ENCODE peak calls at places on chromosomes 3 and 15, in five cellular contexts. One of them, this sample, is unnamed.

GRCh38 chr15:61841461-61841860 is 218.8 kb downstream of the VPS13C start:
- DNase-seq in lung: no peak
- DNase-seq in cardiac muscle cell: no peak
- DNase-seq in uterus: no peak
- DNase-seq in astrocyte of the spinal cord: no peak
- DNase-seq in this sample: no peak

GRCh38 chr3:157294444-157294843 is 134.5 kb upstream of the CCNL1 start:
- DNase-seq in lung: no peak
- DNase-seq in cardiac muscle cell: peak; percentile 29
- DNase-seq in uterus: no peak
- DNase-seq in astrocyte of the spinal cord: no peak
- DNase-seq in this sample: no peak

GRCh38 chr3:15033103-15033502 is 32.0 kb downstream of the MRPS25 start:
- DNase-seq in lung: no peak
- DNase-seq in cardiac muscle cell: no peak
- DNase-seq in uterus: no peak
- DNase-seq in astrocyte of the spinal cord: no peak
- DNase-seq in this sample: no peak

GRCh38 chr3:72144773-72145505 is 360.0 kb upstream of the PROK2 start:
- DNase-seq in lung: no peak
- DNase-seq in cardiac muscle cell: no peak
- DNase-seq in uterus: no peak
- DNase-seq in astrocyte of the spinal cord: no peak
- DNase-seq in this sample: no peak

GRCh38 chr15:75640483-75641175 is 605 bp upstream of the IMP3 start:
- DNase-seq in lung: no peak
- DNase-seq in cardiac muscle cell: peak; percentile 69
- DNase-seq in uterus: no peak
- DNase-seq in astrocyte of the spinal cord: peak; percentile 72
- DNase-seq in this sample: no peak

GRCh38 chr3:121997372-121997771 is 24.7 kb downstream of the ILDR1 start:
- DNase-seq in lung: no peak
- DNase-seq in cardiac muscle cell: no peak
- DNase-seq in uterus: no peak
- DNase-seq in astrocyte of the spinal cord: no peak
- DNase-seq in this sample: no peak

GRCh38 chr15:80199366-80199765 is 46.6 kb downstream of the FAH start:
- DNase-seq in lung: no peak
- DNase-seq in cardiac muscle cell: no peak
- DNase-seq in uterus: no peak
- DNase-seq in astrocyte of the spinal cord: no peak
- DNase-seq in this sample: no peak

GRCh38 chr3:184177767-184178306 is 3.2 kb downstream of the AP2M1 start:
- DNase-seq in lung: no peak
- DNase-seq in cardiac muscle cell: no peak
- DNase-seq in uterus: no peak
- DNase-seq in astrocyte of the spinal cord: no peak
- DNase-seq in this sample: no peak

GRCh38 chr15:88613074-88613944 is 7.8 kb upstream of the AEN start:
- DNase-seq in lung: no peak
- DNase-seq in cardiac muscle cell: peak; percentile 45
- DNase-seq in uterus: no peak
- DNase-seq in astrocyte of the spinal cord: no peak
- DNase-seq in this sample: no peak

GRCh38 chr15:68319997-68320396 is 42.5 kb downstream of the FEM1B start:
- DNase-seq in lung: no peak
- DNase-seq in cardiac muscle cell: no peak
- DNase-seq in uterus: no peak
- DNase-seq in astrocyte of the spinal cord: no peak
- DNase-seq in this sample: no peak

GRCh38 chr15:100849021-100849831 is 30.4 kb upstream of the ALDH1A3 start:
- DNase-seq in lung: peak; percentile 62
- DNase-seq in cardiac muscle cell: peak; percentile 44
- DNase-seq in uterus: peak; percentile 55
- DNase-seq in astrocyte of the spinal cord: peak; percentile 40
- DNase-seq in this sample: no peak

GRCh38 chr15:94324835-94325767 is 93.7 kb downstream of the MCTP2 start:
- DNase-seq in lung: no peak
- DNase-seq in cardiac muscle cell: no peak
- DNase-seq in uterus: no peak
- DNase-seq in astrocyte of the spinal cord: no peak
- DNase-seq in this sample: no peak

GRCh38 chr15:52651868-52652267 is 27.3 kb downstream of the ATOSA start:
- DNase-seq in lung: peak; percentile 48
- DNase-seq in cardiac muscle cell: peak; percentile 95
- DNase-seq in uterus: peak; percentile 72
- DNase-seq in astrocyte of the spinal cord: peak; percentile 93
- DNase-seq in this sample: peak; percentile 65

GRCh38 chr3:113242091-113242581 is 30.8 kb downstream of the BOC start:
- DNase-seq in lung: no peak
- DNase-seq in cardiac muscle cell: peak; percentile 71
- DNase-seq in uterus: peak; percentile 46
- DNase-seq in astrocyte of the spinal cord: peak; percentile 78
- DNase-seq in this sample: no peak

GRCh38 chr3:23217872-23218554 is 14.9 kb downstream of the UBE2E2 start:
- DNase-seq in lung: no peak
- DNase-seq in cardiac muscle cell: no peak
- DNase-seq in uterus: no peak
- DNase-seq in astrocyte of the spinal cord: peak; percentile 42
- DNase-seq in this sample: peak; percentile 23

GRCh38 chr3:66261318-66261717 is 40.5 kb downstream of the SLC25A26 start:
- DNase-seq in lung: no peak
- DNase-seq in cardiac muscle cell: peak; percentile 19
- DNase-seq in uterus: no peak
- DNase-seq in astrocyte of the spinal cord: peak; percentile 22
- DNase-seq in this sample: no peak

GRCh38 chr3:52525666-52526065 is 8.0 kb downstream of the NT5DC2 start:
- DNase-seq in lung: peak; percentile 74
- DNase-seq in cardiac muscle cell: no peak
- DNase-seq in uterus: no peak
- DNase-seq in astrocyte of the spinal cord: no peak
- DNase-seq in this sample: no peak

GRCh38 chr3:127730171-127730570 is 57.4 kb downstream of the ABTB1 start:
- DNase-seq in lung: no peak
- DNase-seq in cardiac muscle cell: no peak
- DNase-seq in uterus: no peak
- DNase-seq in astrocyte of the spinal cord: no peak
- DNase-seq in this sample: no peak

GRCh38 chr3:184389384-184389783 is 9.5 kb downstream of the CHRD start:
- DNase-seq in lung: no peak
- DNase-seq in cardiac muscle cell: no peak
- DNase-seq in uterus: no peak
- DNase-seq in astrocyte of the spinal cord: no peak
- DNase-seq in this sample: no peak

GRCh38 chr3:13051066-13051465 is 22.2 kb downstream of the IQSEC1 start:
- DNase-seq in lung: no peak
- DNase-seq in cardiac muscle cell: no peak
- DNase-seq in uterus: no peak
- DNase-seq in astrocyte of the spinal cord: no peak
- DNase-seq in this sample: no peak

GRCh38 chr3:168116279-168116678 is 20.6 kb upstream of the GOLIM4 start:
- DNase-seq in lung: peak; percentile 80
- DNase-seq in cardiac muscle cell: peak; percentile 74
- DNase-seq in uterus: no peak
- DNase-seq in astrocyte of the spinal cord: peak; percentile 85
- DNase-seq in this sample: no peak

GRCh38 chr3:53346514-53346913 is 829 bp downstream of the DCP1A start:
- DNase-seq in lung: no peak
- DNase-seq in cardiac muscle cell: no peak
- DNase-seq in uterus: no peak
- DNase-seq in astrocyte of the spinal cord: peak; percentile 26
- DNase-seq in this sample: no peak

GRCh38 chr15:101445109-101445508 is 44.4 kb downstream of the PCSK6 start:
- DNase-seq in lung: no peak
- DNase-seq in cardiac muscle cell: no peak
- DNase-seq in uterus: no peak
- DNase-seq in astrocyte of the spinal cord: no peak
- DNase-seq in this sample: no peak

GRCh38 chr3:53141468-53141840 is 11.2 kb upstream of the RFT1 start:
- DNase-seq in lung: no peak
- DNase-seq in cardiac muscle cell: no peak
- DNase-seq in uterus: no peak
- DNase-seq in astrocyte of the spinal cord: no peak
- DNase-seq in this sample: no peak

GRCh38 chr15:76274226-76274625 is 37.0 kb downstream of the ETFA start:
- DNase-seq in lung: no peak
- DNase-seq in cardiac muscle cell: peak; percentile 53
- DNase-seq in uterus: no peak
- DNase-seq in astrocyte of the spinal cord: peak; percentile 13
- DNase-seq in this sample: no peak

GRCh38 chr15:90648137-90649070 is 68.7 kb upstream of the BLM start:
- DNase-seq in lung: peak; percentile 74
- DNase-seq in cardiac muscle cell: peak; percentile 83
- DNase-seq in uterus: peak; percentile 87
- DNase-seq in astrocyte of the spinal cord: peak; percentile 67
- DNase-seq in this sample: no peak

GRCh38 chr3:50139308-50139707 is 15.8 kb upstream of the SEMA3F start:
- DNase-seq in lung: no peak
- DNase-seq in cardiac muscle cell: no peak
- DNase-seq in uterus: no peak
- DNase-seq in astrocyte of the spinal cord: no peak
- DNase-seq in this sample: no peak

DNA sequence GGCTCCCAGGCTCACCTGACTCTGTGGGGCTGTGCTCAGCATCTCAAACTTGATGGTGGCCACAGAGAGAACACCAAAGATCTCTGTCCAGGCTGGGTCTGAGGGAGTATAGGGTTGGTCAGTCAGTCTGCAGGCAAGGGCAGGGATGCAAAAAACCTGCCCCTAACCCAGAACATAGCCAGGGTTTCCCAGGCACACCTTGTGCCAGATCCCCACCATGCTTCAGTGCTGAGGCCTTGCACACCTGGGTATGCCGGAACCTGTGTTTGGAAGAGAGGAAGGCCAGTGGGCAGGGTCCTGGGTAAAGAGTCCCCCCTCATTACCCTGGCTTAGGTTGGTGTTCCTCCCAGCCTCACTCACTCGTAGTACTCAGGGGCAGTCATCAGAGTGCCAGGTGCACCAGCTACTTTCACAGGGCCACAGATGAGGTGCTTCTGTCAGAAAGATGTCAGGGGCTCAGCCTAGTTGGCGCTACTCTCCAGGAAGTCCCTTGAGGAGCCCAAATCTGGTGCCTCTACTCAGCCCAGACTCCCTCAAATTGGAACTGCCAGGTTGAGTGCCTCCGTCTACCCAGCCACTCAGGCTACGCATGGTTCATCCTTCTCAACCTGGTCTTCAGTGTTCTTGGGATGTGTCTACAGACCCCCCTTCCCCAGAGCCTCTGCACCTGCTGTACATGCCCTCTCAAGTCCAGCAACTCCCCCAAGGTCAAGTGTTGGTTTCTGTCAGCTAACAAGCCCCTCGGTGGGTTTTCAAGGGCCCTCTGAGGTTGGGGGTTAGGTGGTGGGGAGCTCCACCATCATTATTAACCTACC is 1.8 kb downstream of the DALRD3 start:
- DNase-seq in lung: no peak
- DNase-seq in cardiac muscle cell: no peak
- DNase-seq in uterus: no peak
- DNase-seq in astrocyte of the spinal cord: no peak
- DNase-seq in this sample: no peak
- H3K4me3 ChIP-seq in lung: no peak overlapping the region
- H3K4me3 ChIP-seq in cardiac muscle cell: no peak overlapping the region
- H3K4me3 ChIP-seq in uterus: no peak overlapping the region
- H3K4me3 ChIP-seq in astrocyte of the spinal cord: no peak overlapping the region
- H3K4me3 ChIP-seq in this sample: no peak overlapping the region

DNA sequence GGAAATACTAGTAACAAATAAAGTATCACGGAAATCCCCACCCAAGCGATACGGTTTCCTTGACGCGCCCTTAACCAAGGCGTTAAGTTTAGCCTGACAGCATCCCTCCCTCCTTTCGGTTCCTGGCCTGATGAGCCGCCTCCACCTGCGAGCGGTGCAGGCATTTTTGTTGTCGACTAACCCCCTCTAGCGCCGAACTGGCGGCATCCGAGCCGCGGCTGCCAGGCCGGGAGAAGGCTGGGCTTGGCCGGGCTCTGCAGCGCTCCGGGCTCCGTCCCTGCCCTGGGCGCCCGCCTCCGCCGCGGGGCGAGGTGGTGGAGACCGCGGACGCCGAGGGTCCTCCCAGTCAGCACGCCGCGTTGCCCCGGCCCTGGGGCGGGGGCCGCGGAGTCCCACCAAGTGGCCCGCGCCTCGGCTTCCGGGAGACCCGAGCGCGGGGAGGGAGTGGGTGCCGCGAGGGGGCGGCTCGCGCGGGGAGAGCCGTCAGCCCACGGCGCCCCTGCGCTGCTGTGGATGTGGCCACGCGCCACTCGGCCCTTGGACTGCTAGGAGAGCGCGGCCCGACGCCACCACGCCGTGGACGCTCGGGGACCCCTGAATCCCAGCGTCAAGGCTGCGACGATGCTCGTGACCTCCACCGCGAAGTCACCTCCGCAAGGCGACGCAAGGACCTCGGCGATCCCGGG is 1.1 kb upstream of the EPHA6 start:
- DNase-seq in lung: peak; percentile 67
- DNase-seq in cardiac muscle cell: peak; percentile 75
- DNase-seq in uterus: peak; percentile 29
- DNase-seq in astrocyte of the spinal cord: peak; percentile 73
- DNase-seq in this sample: no peak
- TF ChIP-seq CTCF in lung: no peak
- TF ChIP-seq CTCF in cardiac muscle cell: peak; percentile 66
- TF ChIP-seq CTCF in uterus: peak; percentile 33
- TF ChIP-seq CTCF in astrocyte of the spinal cord: peak; percentile 68
- TF ChIP-seq CTCF in this sample: peak; percentile 62

GRCh38 chr3:191869738-191870418 is 408.9 kb downstream of the PYDC2 start:
- DNase-seq in lung: no peak
- DNase-seq in cardiac muscle cell: no peak
- DNase-seq in uterus: no peak
- DNase-seq in astrocyte of the spinal cord: no peak
- DNase-seq in this sample: no peak
- H3K4me3 ChIP-seq in lung: no peak overlapping the region
- H3K4me3 ChIP-seq in cardiac muscle cell: no peak overlapping the region
- H3K4me3 ChIP-seq in uterus: no peak overlapping the region
- H3K4me3 ChIP-seq in astrocyte of the spinal cord: no peak overlapping the region
- H3K4me3 ChIP-seq in this sample: no peak overlapping the region

GRCh38 chr3:18630295-18630694 is 205.2 kb upstream of the SATB1 start:
- DNase-seq in lung: no peak
- DNase-seq in cardiac muscle cell: no peak
- DNase-seq in uterus: no peak
- DNase-seq in astrocyte of the spinal cord: no peak
- DNase-seq in this sample: no peak

GRCh38 chr3:18635215-18635614 is 210.1 kb upstream of the SATB1 start:
- DNase-seq in lung: no peak
- DNase-seq in cardiac muscle cell: no peak
- DNase-seq in uterus: no peak
- DNase-seq in astrocyte of the spinal cord: no peak
- DNase-seq in this sample: no peak

GRCh38 chr3:18634451-18634850 is 209.3 kb upstream of the SATB1 start:
- DNase-seq in lung: no peak
- DNase-seq in cardiac muscle cell: no peak
- DNase-seq in uterus: no peak
- DNase-seq in astrocyte of the spinal cord: no peak
- DNase-seq in this sample: no peak

DNA sequence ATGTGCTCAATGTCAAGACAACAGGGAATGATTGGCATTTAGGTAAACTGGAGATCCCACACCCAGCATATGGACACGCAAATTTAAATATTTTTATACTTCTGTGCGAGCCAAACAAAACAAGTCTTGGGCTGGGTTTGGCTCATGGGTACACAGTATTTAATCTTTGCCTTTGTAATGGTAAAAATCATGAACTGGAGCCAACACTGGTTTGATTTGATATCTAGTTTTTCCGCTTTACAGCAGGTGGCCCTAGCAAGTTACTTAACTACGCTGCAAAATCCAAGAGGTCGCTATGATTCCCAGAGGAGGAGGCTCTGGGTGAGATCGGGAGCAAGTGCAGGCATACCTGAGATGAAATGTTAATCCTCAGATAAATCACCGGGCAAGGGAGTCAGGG is 207.9 kb upstream of the SATB1 start:
- DNase-seq in lung: no peak
- DNase-seq in cardiac muscle cell: no peak
- DNase-seq in uterus: no peak
- DNase-seq in astrocyte of the spinal cord: no peak
- DNase-seq in this sample: no peak
- TF ChIP-seq CTCF in lung: no peak
- TF ChIP-seq CTCF in cardiac muscle cell: no peak
- TF ChIP-seq CTCF in uterus: no peak
- TF ChIP-seq CTCF in astrocyte of the spinal cord: no peak
- TF ChIP-seq CTCF in this sample: no peak

This sample was measured in epithelial cell of proximal tubule.